ENCODE peak calls at places on chromosome X, in ten cellular contexts. M is esophagus squamous epithelium, X is uterus, T is sigmoid colon, G is ovary, P is HCT116, R is IMR-90, I is suprapubic skin, E is A549, A is adrenal gland. C is an unnamed sample.

GRCh38 chrX:111568356-111568755 is 56.9 kb downstream of the SERTM2 start:
- DNase-seq in M (no peak), X (peak; percentile 11), T (no peak), G (no peak), P (peak; percentile 6), R (peak; percentile 0), I (no peak), E (peak; percentile 6), A (no peak), C (no peak)

GRCh38 chrX:124518888-124519287 is 172.5 kb downstream of the SH2D1A start:
- DNase-seq in M (no peak), X (no peak), T (no peak), G (no peak), P (no peak), R (peak; percentile 7), I (no peak), E (no peak), A (no peak), C (no peak)

GRCh38 chrX:44974462-44974861 is 101.5 kb downstream of the KDM6A start:
- DNase-seq in M (no peak), X (no peak), T (no peak), G (no peak), P (peak; percentile 15), R (peak; percentile 59), I (no peak), E (peak; percentile 25), A (no peak), C (no peak)

GRCh38 chrX:47623540-47624027 is 3.9 kb upstream of the SYN1 start:
- DNase-seq in M (no peak), X (no peak), T (no peak), G (peak; percentile 52), P (no peak), R (peak; percentile 76), I (no peak), E (peak; percentile 66), A (peak; percentile 63), C (peak; percentile 67)

GRCh38 chrX:148501121-148502066 is 977 bp downstream of the AFF2 start:
- DNase-seq in M (no peak), X (no peak), T (no peak), G (no peak), P (no peak), R (no peak), I (no peak), E (peak; percentile 0), A (no peak), C (peak; percentile 51)

GRCh38 chrX:48835524-48836329 is at the start of gene PCSK1N:
- DNase-seq in M (no peak), X (no peak), T (no peak), G (no peak), P (no peak), R (no peak), I (no peak), E (peak; percentile 49), A (no peak), C (no peak)

GRCh38 chrX:1535241-1536041 is 1.5 kb downstream of the P2RY8 start:
- DNase-seq in M (peak; percentile 1), X (no peak), T (no peak), G (peak; percentile 29), P (no peak), R (no peak), I (no peak), E (no peak), A (peak; percentile 24), C (peak; percentile 41)

GRCh38 chrX:30023451-30023850 is 191.9 kb upstream of the MAGEB2 start:
- DNase-seq in M (no peak), X (no peak), T (no peak), G (no peak), P (no peak), R (peak; percentile 31), I (no peak), E (no peak), A (no peak), C (no peak)

GRCh38 chrX:83845397-83845796 is 15.5 kb upstream of the CYLC1 start:
- DNase-seq in M (no peak), X (no peak), T (no peak), G (no peak), P (peak; percentile 0), R (peak; percentile 22), I (no peak), E (peak; percentile 2), A (peak; percentile 15), C (no peak)

GRCh38 chrX:71958281-71958675 is 47.6 kb downstream of the NHSL2 start:
- DNase-seq in M (no peak), X (no peak), T (no peak), G (no peak), P (no peak), R (no peak), I (no peak), E (no peak), A (no peak), C (no peak)

GRCh38 chrX:63750846-63751245 is 34.2 kb downstream of the ARHGEF9 start:
- DNase-seq in M (no peak), X (no peak), T (no peak), G (no peak), P (no peak), R (no peak), I (no peak), E (no peak), A (no peak), C (no peak)

GRCh38 chrX:68504237-68504636 is 5.4 kb downstream of the YIPF6 start:
- DNase-seq in M (no peak), X (no peak), T (no peak), G (no peak), P (no peak), R (peak; percentile 93), I (no peak), E (peak; percentile 16), A (no peak), C (no peak)

GRCh38 chrX:584572-584971 is 46.0 kb upstream of the SHOX start:
- DNase-seq in M (no peak), X (no peak), T (no peak), G (no peak), P (no peak), R (no peak), I (no peak), E (no peak), A (no peak), C (no peak)

DNA sequence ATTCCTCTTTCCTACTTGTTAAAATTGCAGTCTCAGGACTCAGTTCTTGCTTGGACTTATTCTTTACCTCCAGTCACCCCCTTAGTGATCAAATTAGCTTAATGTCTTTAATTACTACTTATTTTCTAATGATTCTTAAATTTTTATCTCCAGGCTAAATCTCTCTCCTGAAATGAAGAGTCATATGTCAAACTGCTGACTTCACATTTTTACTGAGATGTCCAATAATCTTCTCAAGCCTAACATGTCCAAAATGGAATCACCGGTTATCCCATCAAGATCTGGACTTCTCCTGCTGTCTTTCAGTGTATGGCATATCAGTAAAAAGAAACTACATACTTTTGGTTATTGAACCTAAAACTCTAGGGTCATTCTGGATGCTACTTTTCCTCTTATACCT is 332.3 kb upstream of the HTR2C start:
- DNase-seq in M (no peak), X (no peak), T (no peak), G (no peak), P (no peak), R (no peak), I (no peak), E (no peak), A (no peak), C (no peak)
- H3K4me1 ChIP-seq in M (no peaks in the 10 kb centered on the region), X (no peaks in the 10 kb centered on the region), T (no peaks in the 10 kb centered on the region), G (no peaks in the 10 kb centered on the region), P (no peaks in the 10 kb centered on the region), R (no peaks in the 10 kb centered on the region), I (no peaks in the 10 kb centered on the region), E (no peaks in the 10 kb centered on the region), A (no peaks in the 10 kb centered on the region), C (no peaks in the 10 kb centered on the region)

GRCh38 chrX:151153086-151153485 is 23.3 kb upstream of the GPR50 start:
- DNase-seq in M (no peak), X (no peak), T (no peak), G (no peak), P (no peak), R (peak; percentile 28), I (no peak), E (no peak), A (no peak), C (no peak)
- TF ChIP-seq CTCF in M (no peak), X (no peak), T (no peak), G (no peak), P (no peak), R (peak; percentile 28), I (no peak), E (peak; percentile 22), A (no peak), C (no peak)

GRCh38 chrX:154478728-154479622 is at the start of gene LAGE3:
- DNase-seq in M (peak; percentile 42), X (peak; percentile 91), T (peak; percentile 96), G (peak; percentile 92), P (peak; percentile 69), R (peak; percentile 84), I (peak; percentile 96), E (peak; percentile 83), A (peak; percentile 94), C (peak; percentile 94)
- TF ChIP-seq POLR2A in M (no peak), X (peak; percentile 52), T (peak; percentile 39), G (peak; percentile 25), P (peak; percentile 45), R (no peak), I (peak; percentile 25), E (peak; percentile 66), A (no peak), C (peak; percentile 65)

DNA sequence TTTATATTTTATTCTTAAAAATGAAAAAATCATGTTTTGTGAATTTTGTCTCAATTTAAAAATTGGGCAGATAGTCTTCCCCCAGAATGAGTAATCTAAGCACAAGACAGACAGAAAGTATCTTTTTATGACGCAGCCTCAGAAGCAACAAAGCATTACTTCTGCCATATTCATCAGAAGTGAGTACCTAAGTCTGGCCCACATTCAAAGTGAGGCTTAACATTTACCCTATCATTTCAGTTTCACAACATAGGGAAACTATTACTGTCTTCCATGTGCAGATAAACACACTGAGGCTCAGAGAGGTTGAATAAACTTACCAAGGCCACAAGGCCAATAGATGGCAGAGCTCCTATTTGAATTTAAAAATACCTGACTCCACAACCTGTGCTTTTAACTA is 4.4 kb upstream of the PRDX4 start:
- DNase-seq in M (no peak), X (no peak), T (no peak), G (no peak), P (no peak), R (peak; percentile 86), I (no peak), E (no peak), A (peak; percentile 12), C (no peak)
- H3K4me1 ChIP-seq in M (no peaks in the 10 kb centered on the region), X (no peaks in the 10 kb centered on the region), T (no peaks in the 10 kb centered on the region), G (no peaks in the 10 kb centered on the region), P (peaks cover 6% of the 10 kb centered on the region), R (peaks cover 1% of the 10 kb centered on the region), I (peaks cover 5% of the 10 kb centered on the region), E (peaks cover 6% of the 10 kb centered on the region), A (no peaks in the 10 kb centered on the region), C (no peaks in the 10 kb centered on the region)

GRCh38 chrX:106039920-106040319 is 1.4 kb upstream of the SERPINA7 start:
- DNase-seq in M (no peak), X (no peak), T (no peak), G (no peak), P (peak; percentile 8), R (no peak), I (no peak), E (no peak), A (peak; percentile 9), C (no peak)
- TF ChIP-seq CTCF in M (no peak), X (no peak), T (no peak), G (no peak), P (peak; percentile 46), R (peak; percentile 31), I (no peak), E (peak; percentile 15), A (peak; percentile 11), C (no peak)

C was measured in heart left ventricle.